ENCODE peak calls at places on chromosomes 12 and 14, in six cellular contexts. Q, D, B, T, N and I are unnamed samples.

GRCh38 chr12:111777345-111778045 is 10.8 kb downstream of the ALDH2 start:
- DNase-seq in Q (peak), D (no peak), B (no peak), T (peak), N (no peak), I (no peak)

GRCh38 chr12:1104088-1104800 is 113.2 kb downstream of the ERC1 start:
- DNase-seq in Q (no peak), T (peak), B (no peak), D (no peak), N (no peak), I (no peak)

GRCh38 chr12:47790676-47791350 is 17.8 kb downstream of the SLC48A1 start:
- DNase-seq in D (no peak), T (no peak), N (no peak), B (no peak), Q (no peak), I (no peak)

GRCh38 chr14:88551094-88551870 is 3.5 kb downstream of the PTPN21 start:
- DNase-seq in B (peak), Q (peak), D (peak), T (peak), N (peak), I (peak)

GRCh38 chr14:74865156-74865555 is 10.8 kb downstream of the PROX2 start:
- DNase-seq in T (no peak), N (no peak), D (no peak), B (peak), Q (no peak), I (no peak)

GRCh38 chr12:121048442-121048841 is 9.4 kb upstream of the OASL start:
- DNase-seq in T (no peak), D (no peak), Q (peak), N (no peak), B (no peak), I (no peak)

GRCh38 chr12:24754690-24755638 is 193.9 kb downstream of the BCAT1 start:
- DNase-seq in N (no peak), D (peak), T (no peak), Q (no peak), B (no peak), I (no peak)

GRCh38 chr12:122860854-122861585 is 25.8 kb downstream of the HIP1R start:
- DNase-seq in D (no peak), Q (no peak), T (no peak), N (no peak), B (peak), I (no peak)

GRCh38 chr14:52267501-52268190 is at the start of gene PTGDR:
- DNase-seq in B (peak), T (no peak), D (peak), Q (no peak), N (no peak), I (no peak)

GRCh38 chr12:56119361-56119796 is 1.3 kb downstream of the ZC3H10 start:
- DNase-seq in N (peak), T (peak), D (peak), B (peak), Q (peak), I (peak)

GRCh38 chr12:12564911-12565310 is 2.2 kb upstream of the DUSP16 start:
- DNase-seq in D (peak), T (no peak), Q (no peak), B (no peak), N (no peak), I (no peak)

GRCh38 chr12:6376079-6376941 is 947 bp upstream of the SCNN1A start:
- DNase-seq in N (peak), T (no peak), B (peak), Q (peak), D (peak), I (peak)

GRCh38 chr12:115495300-115495699 is 782.2 kb downstream of the MED13L start:
- DNase-seq in N (no peak), D (no peak), Q (no peak), B (no peak), T (no peak), I (no peak)